ENCODE peak calls at places on chromosomes 5 and 9, in eight cellular contexts. H, E, B, A, L, F, O and V are unnamed samples.

GRCh38 chr5:67934976-67935375 is 280.6 kb upstream of the PIK3R1 start:
- DNase-seq in O (no peak), E (no peak), F (no peak), A (no peak), L (no peak), H (no peak), B (no peak), V (no peak)

GRCh38 chr9:130137870-130138653 is 34.1 kb upstream of the NCS1 start:
- DNase-seq in F (peak; percentile 92), B (peak; percentile 50), A (no peak), E (peak; percentile 66), L (peak; percentile 90), H (peak; percentile 49), O (no peak), V (no peak)

GRCh38 chr9:124007468-124008306 is 3.9 kb upstream of the LHX2 start:
- DNase-seq in B (no peak), O (no peak), A (no peak), L (no peak), F (no peak), H (no peak), E (no peak), V (peak; percentile 50)

GRCh38 chr5:120873083-120873482 is 409.0 kb downstream of the PRR16 start:
- DNase-seq in F (no peak), L (no peak), H (no peak), B (no peak), E (no peak), O (no peak), A (no peak), V (no peak)

GRCh38 chr5:179301796-179302195 is 43.5 kb downstream of the ADAMTS2 start:
- DNase-seq in E (no peak), A (no peak), L (no peak), B (no peak), O (no peak), F (no peak), H (peak; percentile 5), V (no peak)

GRCh38 chr9:136512651-136513066 is 29.8 kb upstream of the SEC16A start:
- DNase-seq in L (no peak), A (no peak), B (no peak), E (no peak), O (no peak), H (peak; percentile 45), F (no peak), V (no peak)

GRCh38 chr5:97726106-97726505 is 543.1 kb upstream of the RIOK2 start:
- DNase-seq in H (no peak), O (no peak), B (no peak), E (no peak), F (no peak), A (no peak), L (no peak), V (no peak)

GRCh38 chr5:14504332-14504727 is 77.3 kb upstream of the OTULINL start:
- DNase-seq in F (no peak), A (no peak), O (no peak), B (no peak), E (no peak), L (no peak), H (no peak), V (no peak)

GRCh38 chr5:73603998-73604397 is 22.0 kb upstream of the ARHGEF28 start:
- DNase-seq in E (no peak), F (no peak), O (no peak), L (peak; percentile 45), H (no peak), B (no peak), A (no peak), V (no peak)

GRCh38 chr9:134210908-134211810 is 46.8 kb upstream of the RNU6ATAC start:
- DNase-seq in L (no peak), F (no peak), A (no peak), B (no peak), E (no peak), O (no peak), H (no peak), V (no peak)

GRCh38 chr5:112795944-112796678 is 58.4 kb downstream of the APC start:
- DNase-seq in F (no peak), B (no peak), E (no peak), H (no peak), A (no peak), L (no peak), O (no peak), V (no peak)